ENCODE peak calls at places on chromosomes 2 and 18, in four cellular contexts. J is fibroblast of pulmonary artery, V is left ventricle myocardium inferior, C is lung. B is an unnamed sample.

GRCh38 chr2:88628569-88628939 is 1.3 kb upstream of the EIF2AK3 start:
- DNase-seq in V (no peak), J (no peak), C (no peak), B (no peak)

GRCh38 chr2:157911646-157912217 is 35.6 kb upstream of the ACVR1 start:
- DNase-seq in V (no peak), J (no peak), C (no peak), B (no peak)

GRCh38 chr2:6750389-6751158 is 115.1 kb downstream of the CMPK2 start:
- DNase-seq in V (no peak), J (no peak), C (no peak), B (no peak)

GRCh38 chr2:223414646-223415045 is 187.5 kb downstream of the SCG2 start:
- DNase-seq in V (peak), J (peak), C (peak), B (no peak)

GRCh38 chr2:135829420-135829983 is 7.5 kb downstream of the LCT start:
- DNase-seq in V (no peak), C (no peak), J (no peak), B (no peak)

GRCh38 chr2:102735431-102736130 is 26.2 kb upstream of the TMEM182 start:
- DNase-seq in J (peak), V (no peak), C (no peak), B (no peak)

GRCh38 chr2:240286596-240286995 is 146.1 kb upstream of the OTOS start:
- DNase-seq in C (no peak), V (no peak), J (no peak), B (no peak)

GRCh38 chr18:26863122-26863879 is 2.2 kb downstream of the AQP4 start:
- DNase-seq in C (peak), V (peak), J (no peak), B (no peak)

GRCh38 chr18:58671941-58672565 is 788 bp downstream of the MALT1 start:
- DNase-seq in C (no peak), V (peak), J (peak), B (no peak)

GRCh38 chr2:47520302-47520630 is 117.3 kb downstream of the MSH2 start:
- DNase-seq in V (no peak), C (no peak), J (no peak), B (no peak)

GRCh38 chr18:13915973-13916372 is 637 bp upstream of the MC2R start:
- DNase-seq in V (peak), C (no peak), J (peak), B (no peak)

GRCh38 chr2:62254424-62255266 is 58.7 kb downstream of the B3GNT2 start:
- DNase-seq in C (no peak), V (no peak), J (no peak), B (no peak)

GRCh38 chr2:82501217-82501616 is 1957.9 kb downstream of the SUCLG1 start:
- DNase-seq in V (no peak), C (no peak), J (no peak), B (no peak)

GRCh38 chr2:128286011-128286721 is 32.5 kb downstream of the HS6ST1 start:
- DNase-seq in J (no peak), V (no peak), C (no peak), B (no peak)

GRCh38 chr2:3966470-3966869 is 263.1 kb downstream of the DCDC2C start:
- DNase-seq in C (no peak), J (no peak), V (no peak), B (no peak)

GRCh38 chr2:88919087-88919738 is 227.7 kb downstream of the RPIA start:
- DNase-seq in C (no peak), J (peak), V (no peak), B (no peak)

GRCh38 chr2:120904379-120904778 is 168.7 kb downstream of the GLI2 start:
- DNase-seq in V (no peak), C (no peak), J (no peak), B (no peak)

GRCh38 chr2:205556841-205557539 is 125.3 kb upstream of the NRP2 start:
- DNase-seq in C (no peak), V (no peak), J (no peak), B (no peak)

GRCh38 chr18:58386780-58387179 is 242.1 kb downstream of the ALPK2 start:
- DNase-seq in V (no peak), J (no peak), C (no peak), B (no peak)

GRCh38 chr18:63198098-63198760 is 121.3 kb downstream of the BCL2 start:
- DNase-seq in C (no peak), V (no peak), J (no peak), B (no peak)

GRCh38 chr2:64780041-64780440 is 126.3 kb upstream of the SERTAD2 start:
- DNase-seq in C (no peak), J (no peak), V (no peak), B (no peak)

GRCh38 chr2:7572460-7572859 is 655.2 kb downstream of the RNF144A start:
- DNase-seq in V (no peak), C (no peak), J (no peak), B (no peak)

GRCh38 chr2:101466426-101466825 is 8.5 kb downstream of the RFX8 start:
- DNase-seq in V (no peak), J (no peak), C (no peak), B (no peak)

GRCh38 chr2:205769494-205769848 is 87.2 kb downstream of the NRP2 start:
- DNase-seq in J (peak), C (no peak), V (no peak), B (peak)

GRCh38 chr2:215274829-215275228 is 37.0 kb upstream of the ATIC start:
- DNase-seq in V (no peak), C (no peak), J (no peak), B (no peak)

GRCh38 chr18:78981652-78981955 is 2.0 kb downstream of the SALL3 start:
- DNase-seq in J (no peak), C (no peak), V (no peak), B (no peak)

GRCh38 chr2:209965723-209966122 is 36.7 kb upstream of the RPE start:
- DNase-seq in V (no peak), J (no peak), C (no peak), B (peak)

GRCh38 chr2:127649100-127649611 is 3.2 kb downstream of the GPR17 start:
- DNase-seq in J (no peak), C (no peak), V (no peak), B (no peak)

GRCh38 chr2:62938126-62938525 is 112.5 kb upstream of the OTX1 start:
- DNase-seq in J (no peak), V (no peak), C (no peak), B (no peak)

GRCh38 chr2:106073608-106074406 is 120.3 kb downstream of the UXS1 start:
- DNase-seq in J (no peak), V (no peak), C (peak), B (no peak)

GRCh38 chr2:56288863-56289580 is 105.2 kb downstream of the CCDC85A start:
- DNase-seq in V (no peak), J (no peak), C (no peak), B (no peak)

GRCh38 chr2:129006135-129006885 is 687.6 kb upstream of the HS6ST1 start:
- DNase-seq in C (no peak), J (no peak), V (no peak), B (no peak)

GRCh38 chr2:25125189-25125588 is 43.2 kb downstream of the POMC start:
- DNase-seq in J (no peak), C (no peak), V (no peak), B (no peak)

GRCh38 chr2:88554189-88554588 is 73.1 kb downstream of the EIF2AK3 start:
- DNase-seq in C (no peak), V (no peak), J (no peak), B (no peak)

GRCh38 chr2:191078165-191078867 is 64.3 kb upstream of the STAT1 start:
- DNase-seq in V (no peak), J (no peak), C (no peak), B (no peak)

GRCh38 chr18:31043709-31044108 is 1.2 kb upstream of the DSC3 start:
- DNase-seq in V (no peak), J (no peak), C (no peak), B (no peak)

GRCh38 chr18:31040982-31041345 is 1.6 kb downstream of the DSC3 start:
- DNase-seq in C (no peak), J (peak), V (no peak), B (no peak)

GRCh38 chr18:31041346-31042067 is 1.0 kb downstream of the DSC3 start:
- DNase-seq in J (peak), V (no peak), C (no peak), B (no peak)

GRCh38 chr18:31042068-31042390 is 513 bp downstream of the DSC3 start:
- DNase-seq in J (no peak), V (no peak), C (no peak), B (no peak)

DNA sequence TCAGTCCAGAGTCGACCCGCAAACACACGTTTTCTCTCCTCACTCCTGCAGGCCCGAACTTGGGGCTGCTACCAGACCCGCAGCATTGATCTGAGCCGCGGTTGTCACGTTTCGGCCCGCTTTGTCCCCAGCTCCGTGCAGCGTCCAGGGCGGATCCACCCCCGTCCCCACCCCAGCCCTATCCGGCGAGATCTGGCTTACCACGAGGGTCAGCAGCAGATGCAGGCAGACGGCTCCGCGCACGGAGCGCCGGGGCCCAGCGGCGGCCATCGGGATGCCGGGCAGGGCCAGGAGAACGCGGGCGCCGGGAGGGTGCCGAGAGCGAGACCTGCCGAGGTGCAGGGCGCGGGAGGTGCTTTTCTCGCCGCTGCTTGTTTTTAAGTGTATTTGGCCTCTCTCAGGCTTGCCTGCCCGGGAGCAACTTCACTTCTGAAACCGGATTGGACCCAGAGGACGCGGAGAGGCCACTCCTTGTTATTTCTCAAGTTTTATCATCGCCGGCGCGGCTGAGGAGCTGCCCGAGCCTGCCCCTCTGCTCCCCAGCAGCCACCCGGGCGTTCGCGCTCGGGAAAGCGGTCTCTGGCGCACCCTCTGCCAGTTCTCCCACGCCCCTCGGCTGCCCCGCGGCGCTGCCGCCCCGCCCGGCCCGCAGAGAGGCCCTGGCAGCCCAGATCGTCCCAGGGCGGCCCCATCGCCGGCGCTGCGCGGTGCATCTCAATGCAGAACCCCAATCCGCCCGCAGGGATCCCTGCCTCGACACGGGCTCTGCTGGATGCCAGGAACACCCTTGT is at the start of gene DSC3:
- DNase-seq in V (no peak), J (peak), C (no peak), B (no peak)
- H3K4me3 ChIP-seq in V (peak), J (peak), C (no peak), B (peak)

GRCh38 chr2:72919414-72920316 is 2.3 kb downstream of the EMX1 start:
- DNase-seq in C (no peak), J (no peak), V (no peak), B (no peak)
- H3K4me3 ChIP-seq in C (no peak), J (no peak), V (peak), B (no peak)

GRCh38 chr2:23788100-23788499 is 138.8 kb downstream of the ATAD2B start:
- DNase-seq in V (no peak), C (no peak), J (no peak), B (no peak)

GRCh38 chr2:23789012-23789411 is 137.9 kb downstream of the ATAD2B start:
- DNase-seq in C (no peak), J (no peak), V (no peak), B (no peak)

GRCh38 chr2:23794234-23794633 is 132.7 kb downstream of the ATAD2B start:
- DNase-seq in J (no peak), C (no peak), V (no peak), B (no peak)

GRCh38 chr2:23791030-23791429 is 135.9 kb downstream of the ATAD2B start:
- DNase-seq in C (no peak), J (peak), V (no peak), B (no peak)
- H3K4me3 ChIP-seq in C (no peak), J (no peak), V (no peak), B (no peak)

DNA sequence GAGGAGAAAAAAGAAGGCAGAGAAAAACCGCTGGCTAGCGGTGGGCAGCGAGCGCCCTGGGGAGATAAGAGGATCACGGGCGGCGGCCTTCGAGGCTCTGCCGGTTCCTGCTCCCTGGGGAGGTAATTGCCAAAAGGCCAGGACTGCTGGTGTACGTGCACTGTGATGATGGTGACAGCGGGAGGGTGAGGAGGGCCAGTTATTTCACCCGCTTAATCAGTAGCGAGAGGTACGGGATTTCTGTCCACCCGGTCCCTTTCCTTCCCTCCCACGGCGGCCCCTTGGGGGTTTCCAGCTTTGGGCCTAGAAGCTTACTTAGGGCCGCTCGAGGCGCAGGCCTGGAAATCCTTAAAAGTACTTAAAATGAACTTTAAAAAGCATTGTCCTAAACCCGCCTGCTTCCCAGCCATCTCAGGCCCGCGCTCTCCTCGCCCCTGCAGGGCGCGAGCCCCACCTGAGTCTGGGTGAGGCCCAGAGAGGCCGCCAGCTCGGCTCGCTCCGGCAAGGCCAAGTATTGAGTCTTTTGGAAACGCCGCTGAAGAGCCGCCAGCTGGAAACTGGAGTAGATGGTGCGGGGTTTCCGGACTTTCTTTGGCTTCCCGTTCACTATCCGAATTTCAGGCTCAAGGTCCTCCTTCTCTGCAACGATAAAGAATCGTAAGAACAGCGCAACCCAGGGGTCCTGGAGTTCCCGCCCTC is 1.5 kb downstream of the DLX2 start:
- DNase-seq in V (no peak), J (no peak), C (no peak), B (no peak)
- H3K4me3 ChIP-seq in V (peak), J (peak), C (no peak), B (no peak)

GRCh38 chr2:40371525-40372277 is 80.2 kb downstream of the SLC8A1 start:
- DNase-seq in C (no peak), J (peak), V (no peak), B (no peak)
- H3K4me3 ChIP-seq in C (no peak), J (no peak), V (no peak), B (no peak)

DNA sequence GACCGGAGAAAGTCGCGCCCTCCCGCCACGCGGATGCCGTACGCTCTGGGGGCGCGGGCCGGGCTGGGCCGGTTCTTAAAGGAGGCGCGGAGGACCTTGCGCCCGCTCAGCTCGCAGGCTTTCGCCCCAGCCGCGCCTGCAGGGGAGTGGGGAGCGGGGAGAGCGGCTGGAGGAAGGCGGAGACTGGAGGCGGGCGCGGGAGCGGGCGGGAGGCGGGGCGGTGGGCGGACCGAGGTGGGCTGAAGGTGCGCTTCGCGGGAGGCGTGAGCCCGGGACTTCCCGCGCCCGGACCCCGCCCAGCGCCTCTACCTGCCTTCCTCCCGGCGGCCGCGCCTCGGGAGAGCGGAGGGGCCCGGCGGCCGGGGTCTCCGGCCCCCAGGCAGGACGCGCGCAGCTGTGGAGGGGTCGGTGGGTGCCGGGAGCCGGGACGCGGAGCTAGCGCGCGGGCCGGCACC is at the start of gene ADRA2B:
- DNase-seq in V (peak), J (no peak), C (peak), B (no peak)
- H3K4me3 ChIP-seq in V (peak), J (no peak), C (peak), B (peak)

B was measured in retinal pigment epithelial cell.